ENCODE peak calls at places on chromosomes 3 and 15, in seven cellular contexts. One of them, this sample, is unnamed.

GRCh38 chr3:156382458-156383346 is 172.2 kb downstream of the SSR3 start:
- DNase-seq in GM12878: no peak
- DNase-seq in K562: peak
- DNase-seq in HepG2: peak
- DNase-seq in H1: peak
- DNase-seq in HCT116: peak
- DNase-seq in SK-N-SH: no peak
- DNase-seq in this sample: peak

GRCh38 chr3:142315083-142315482 is 89.7 kb upstream of the GK5 start:
- DNase-seq in GM12878: no peak
- DNase-seq in H1: no peak
- DNase-seq in HCT116: no peak
- DNase-seq in K562: peak
- DNase-seq in SK-N-SH: no peak
- DNase-seq in HepG2: peak
- DNase-seq in this sample: no peak

GRCh38 chr3:189787622-189788021 is 156.4 kb downstream of the TP63 start:
- DNase-seq in SK-N-SH: no peak
- DNase-seq in HCT116: no peak
- DNase-seq in H1: no peak
- DNase-seq in GM12878: no peak
- DNase-seq in K562: no peak
- DNase-seq in HepG2: no peak
- DNase-seq in this sample: no peak

GRCh38 chr3:67654832-67655152 is 380 bp upstream of the SUCLG2 start:
- DNase-seq in SK-N-SH: no peak
- DNase-seq in HCT116: no peak
- DNase-seq in H1: no peak
- DNase-seq in HepG2: no peak
- DNase-seq in GM12878: no peak
- DNase-seq in K562: no peak
- DNase-seq in this sample: no peak

GRCh38 chr3:42526616-42527367 is 24.3 kb downstream of the VIPR1 start:
- DNase-seq in GM12878: no peak
- DNase-seq in K562: peak
- DNase-seq in SK-N-SH: no peak
- DNase-seq in HepG2: no peak
- DNase-seq in HCT116: no peak
- DNase-seq in H1: no peak
- DNase-seq in this sample: no peak

GRCh38 chr3:169575381-169575780 is 88.1 kb downstream of the MECOM start:
- DNase-seq in K562: peak
- DNase-seq in SK-N-SH: peak
- DNase-seq in GM12878: no peak
- DNase-seq in H1: no peak
- DNase-seq in HepG2: no peak
- DNase-seq in HCT116: no peak
- DNase-seq in this sample: peak

GRCh38 chr3:43695443-43695842 is 4.7 kb downstream of the ABHD5 start:
- DNase-seq in K562: no peak
- DNase-seq in HCT116: no peak
- DNase-seq in GM12878: no peak
- DNase-seq in SK-N-SH: no peak
- DNase-seq in H1: no peak
- DNase-seq in HepG2: no peak
- DNase-seq in this sample: no peak

GRCh38 chr3:134371542-134372324 is 2.5 kb downstream of the AMOTL2 start:
- DNase-seq in H1: no peak
- DNase-seq in SK-N-SH: no peak
- DNase-seq in HepG2: no peak
- DNase-seq in K562: no peak
- DNase-seq in HCT116: no peak
- DNase-seq in GM12878: no peak
- DNase-seq in this sample: no peak

GRCh38 chr15:61794881-61795280 is 265.4 kb downstream of the VPS13C start:
- DNase-seq in H1: no peak
- DNase-seq in HepG2: no peak
- DNase-seq in SK-N-SH: no peak
- DNase-seq in HCT116: no peak
- DNase-seq in GM12878: no peak
- DNase-seq in K562: no peak
- DNase-seq in this sample: no peak

GRCh38 chr3:195195321-195196209 is 75.4 kb downstream of the XXYLT1 start:
- DNase-seq in H1: no peak
- DNase-seq in K562: no peak
- DNase-seq in SK-N-SH: no peak
- DNase-seq in HepG2: no peak
- DNase-seq in GM12878: no peak
- DNase-seq in HCT116: no peak
- DNase-seq in this sample: no peak

GRCh38 chr3:15102833-15103232 is 3.9 kb upstream of the RBSN start:
- DNase-seq in H1: no peak
- DNase-seq in K562: no peak
- DNase-seq in HepG2: no peak
- DNase-seq in GM12878: no peak
- DNase-seq in SK-N-SH: no peak
- DNase-seq in HCT116: no peak
- DNase-seq in this sample: peak

GRCh38 chr3:17094551-17094950 is 209.8 kb downstream of the PLCL2 start:
- DNase-seq in H1: no peak
- DNase-seq in HCT116: no peak
- DNase-seq in K562: no peak
- DNase-seq in SK-N-SH: no peak
- DNase-seq in GM12878: no peak
- DNase-seq in HepG2: no peak
- DNase-seq in this sample: peak

GRCh38 chr3:52301042-52301441 is 13.4 kb downstream of the GLYCTK start:
- DNase-seq in HCT116: no peak
- DNase-seq in H1: no peak
- DNase-seq in HepG2: no peak
- DNase-seq in GM12878: no peak
- DNase-seq in SK-N-SH: no peak
- DNase-seq in K562: no peak
- DNase-seq in this sample: no peak

GRCh38 chr3:111229301-111229700 is 157.7 kb downstream of the NECTIN3 start:
- DNase-seq in H1: no peak
- DNase-seq in HepG2: no peak
- DNase-seq in SK-N-SH: no peak
- DNase-seq in HCT116: no peak
- DNase-seq in GM12878: no peak
- DNase-seq in K562: no peak
- DNase-seq in this sample: no peak

GRCh38 chr3:111227216-111227615 is 155.6 kb downstream of the NECTIN3 start:
- DNase-seq in K562: no peak
- DNase-seq in HepG2: no peak
- DNase-seq in SK-N-SH: no peak
- DNase-seq in HCT116: no peak
- DNase-seq in H1: no peak
- DNase-seq in GM12878: no peak
- DNase-seq in this sample: no peak
- TF ChIP-seq JUND in K562: no peak
- TF ChIP-seq JUND in HepG2: no peak
- TF ChIP-seq JUND in SK-N-SH: no peak
- TF ChIP-seq JUND in HCT116: no peak
- TF ChIP-seq JUND in H1: no peak
- TF ChIP-seq JUND in GM12878: no peak
- TF ChIP-seq JUND in this sample: no peak

GRCh38 chr3:11021611-11022011 is 29.1 kb downstream of the SLC6A1 start:
- DNase-seq in SK-N-SH: no peak
- DNase-seq in H1: peak
- DNase-seq in GM12878: no peak
- DNase-seq in HCT116: no peak
- DNase-seq in K562: no peak
- DNase-seq in HepG2: no peak
- DNase-seq in this sample: no peak
- TF ChIP-seq JUND in SK-N-SH: no peak
- TF ChIP-seq JUND in H1: no peak
- TF ChIP-seq JUND in GM12878: no peak
- TF ChIP-seq JUND in HCT116: no peak
- TF ChIP-seq JUND in K562: no peak
- TF ChIP-seq JUND in HepG2: no peak
- TF ChIP-seq JUND in this sample: no peak

GRCh38 chr3:152385761-152386160 is 117.0 kb downstream of the MBNL1 start:
- DNase-seq in HepG2: peak
- DNase-seq in GM12878: no peak
- DNase-seq in HCT116: no peak
- DNase-seq in SK-N-SH: no peak
- DNase-seq in K562: no peak
- DNase-seq in H1: no peak
- DNase-seq in this sample: no peak
- TF ChIP-seq JUND in HepG2: no peak
- TF ChIP-seq JUND in GM12878: no peak
- TF ChIP-seq JUND in HCT116: no peak
- TF ChIP-seq JUND in SK-N-SH: peak
- TF ChIP-seq JUND in K562: no peak
- TF ChIP-seq JUND in H1: no peak
- TF ChIP-seq JUND in this sample: no peak

GRCh38 chr3:131794766-131795381 is 239.9 kb downstream of the CPNE4 start:
- DNase-seq in HCT116: peak
- DNase-seq in HepG2: peak
- DNase-seq in K562: peak
- DNase-seq in H1: peak
- DNase-seq in GM12878: no peak
- DNase-seq in SK-N-SH: peak
- DNase-seq in this sample: peak
- TF ChIP-seq JUND in HCT116: no peak
- TF ChIP-seq JUND in HepG2: no peak
- TF ChIP-seq JUND in K562: no peak
- TF ChIP-seq JUND in H1: no peak
- TF ChIP-seq JUND in GM12878: no peak
- TF ChIP-seq JUND in SK-N-SH: no peak
- TF ChIP-seq JUND in this sample: no peak

DNA sequence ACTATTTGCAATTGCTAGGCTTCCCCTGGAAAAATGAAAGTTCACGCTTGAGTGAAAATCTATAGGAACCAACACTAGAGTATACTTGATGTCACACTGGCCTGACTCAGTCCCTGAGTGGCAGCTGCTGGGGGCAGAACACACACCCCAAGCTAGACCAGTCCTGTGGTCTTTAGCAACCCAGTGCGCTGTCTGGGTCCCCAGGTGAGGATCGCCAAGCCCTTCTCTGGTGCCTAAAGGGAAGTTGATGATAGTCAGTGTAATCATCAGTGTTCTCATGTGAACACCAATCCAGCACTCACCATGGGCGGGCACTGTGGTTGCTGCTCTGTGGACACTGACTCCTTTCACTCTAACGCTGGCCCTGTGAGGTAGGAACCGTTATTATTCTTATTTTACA is 11.2 kb downstream of the ALDH1A3 start:
- DNase-seq in SK-N-SH: no peak
- DNase-seq in HepG2: no peak
- DNase-seq in H1: no peak
- DNase-seq in K562: no peak
- DNase-seq in HCT116: no peak
- DNase-seq in GM12878: no peak
- DNase-seq in this sample: no peak
- TF ChIP-seq JUND in SK-N-SH: no peak
- TF ChIP-seq JUND in HepG2: no peak
- TF ChIP-seq JUND in H1: no peak
- TF ChIP-seq JUND in K562: no peak
- TF ChIP-seq JUND in HCT116: no peak
- TF ChIP-seq JUND in GM12878: no peak
- TF ChIP-seq JUND in this sample: no peak

GRCh38 chr3:188749010-188749617 is 422.7 kb upstream of the TPRG1 start:
- DNase-seq in HCT116: peak
- DNase-seq in HepG2: no peak
- DNase-seq in SK-N-SH: peak
- DNase-seq in K562: peak
- DNase-seq in GM12878: no peak
- DNase-seq in H1: peak
- DNase-seq in this sample: no peak
- TF ChIP-seq JUND in HCT116: no peak
- TF ChIP-seq JUND in HepG2: no peak
- TF ChIP-seq JUND in SK-N-SH: no peak
- TF ChIP-seq JUND in K562: no peak
- TF ChIP-seq JUND in GM12878: no peak
- TF ChIP-seq JUND in H1: no peak
- TF ChIP-seq JUND in this sample: no peak

DNA sequence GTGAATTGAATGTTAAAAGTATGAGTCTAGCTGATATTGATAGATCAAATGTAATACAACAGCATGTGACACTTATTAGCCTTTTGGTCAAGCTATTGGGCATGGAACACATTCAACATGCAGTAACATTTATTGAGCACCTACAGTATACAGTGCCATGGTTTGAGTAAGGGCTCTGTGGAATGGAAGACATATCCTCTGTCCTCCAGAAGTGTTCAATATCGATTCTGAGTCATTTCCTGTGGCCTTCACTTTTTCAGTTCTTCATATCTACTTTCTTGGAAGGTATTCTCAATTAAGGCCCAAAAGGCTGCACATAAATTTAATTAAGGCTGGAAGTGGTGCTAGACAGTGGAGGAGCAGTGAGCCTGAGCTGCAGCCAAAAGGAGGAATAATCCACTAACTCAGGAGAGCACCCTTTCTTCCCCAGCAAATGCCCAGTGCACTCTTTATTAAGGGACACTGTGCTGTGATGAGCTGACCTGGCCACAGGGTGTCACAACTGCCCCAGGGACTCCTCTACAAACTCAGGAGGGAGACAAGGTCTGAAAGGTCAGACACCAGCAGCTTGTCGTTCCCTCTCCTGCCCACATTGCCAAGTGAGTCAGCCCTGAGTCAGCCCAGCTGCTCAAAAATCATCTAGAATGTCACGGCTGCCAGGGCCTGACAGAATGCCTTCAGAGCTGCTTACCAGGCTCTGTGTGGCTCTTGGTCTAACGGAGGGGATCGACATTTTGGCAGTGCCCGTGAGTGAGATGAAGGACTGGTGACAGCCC is 544.8 kb downstream of the AGBL1 start:
- DNase-seq in HepG2: peak
- DNase-seq in SK-N-SH: peak
- DNase-seq in HCT116: no peak
- DNase-seq in K562: peak
- DNase-seq in GM12878: no peak
- DNase-seq in H1: peak
- DNase-seq in this sample: peak
- TF ChIP-seq JUND in HepG2: no peak
- TF ChIP-seq JUND in SK-N-SH: peak
- TF ChIP-seq JUND in HCT116: no peak
- TF ChIP-seq JUND in K562: no peak
- TF ChIP-seq JUND in GM12878: no peak
- TF ChIP-seq JUND in H1: peak
- TF ChIP-seq JUND in this sample: no peak

DNA sequence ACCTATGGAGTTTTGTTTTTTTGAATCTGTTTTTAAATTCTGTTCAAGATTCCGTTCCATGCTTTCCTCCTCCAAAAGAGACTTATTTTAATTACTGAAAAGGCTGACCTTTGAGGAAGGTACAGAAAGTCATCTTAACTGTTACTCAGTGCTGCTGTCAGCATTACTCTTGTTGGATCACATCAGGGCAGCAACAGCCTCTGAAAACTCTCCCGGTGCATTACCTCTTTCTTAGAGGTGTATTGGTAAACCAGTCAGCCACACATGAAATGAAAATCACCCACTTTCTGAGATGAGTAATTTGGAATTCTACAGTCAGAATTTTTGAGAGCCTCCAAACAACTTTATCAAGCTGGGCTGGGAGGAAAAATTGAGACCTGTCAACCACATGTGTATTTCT is 88.5 kb upstream of the LIMD1 start:
- DNase-seq in K562: no peak
- DNase-seq in GM12878: no peak
- DNase-seq in SK-N-SH: no peak
- DNase-seq in H1: no peak
- DNase-seq in HCT116: no peak
- DNase-seq in HepG2: no peak
- DNase-seq in this sample: no peak
- TF ChIP-seq JUND in K562: no peak
- TF ChIP-seq JUND in GM12878: no peak
- TF ChIP-seq JUND in SK-N-SH: no peak
- TF ChIP-seq JUND in H1: no peak
- TF ChIP-seq JUND in HCT116: no peak
- TF ChIP-seq JUND in HepG2: no peak
- TF ChIP-seq JUND in this sample: no peak

This sample was measured in T47D.